ENCODE peak calls at places on chromosomes 6 and 20, in ten cellular contexts. K is mesenteric fat pad; F is Calu3; W is GM04504; M is aorta; E is GM23248; B is AG08396; J is CD4-positive, alpha-beta T cell; L is activated CD4-positive, alpha-beta memory T cell treated with anti-CD3 and anti-CD28 coated beads for 36 hours; T is CD8-positive, alpha-beta T cell. Q is an unnamed sample.

GRCh38 chr20:41086402-41087324 is 50.7 kb upstream of the PLCG1 start:
- DNase-seq in L (no peak), K (no peak), T (no peak), B (no peak), W (no peak), M (no peak), F (no peak), E (no peak), J (no peak), Q (no peak)

GRCh38 chr6:143755301-143755744 is 77.6 kb downstream of the PHACTR2 start:
- DNase-seq in F (no peak), J (no peak), M (no peak), T (no peak), B (no peak), L (no peak), K (no peak), E (no peak), W (no peak), Q (no peak)

GRCh38 chr6:62714112-62714511 is 428.1 kb upstream of the KHDRBS2 start:
- DNase-seq in K (no peak), L (no peak), F (no peak), J (no peak), B (no peak), W (no peak), E (no peak), M (no peak), T (no peak), Q (no peak)

GRCh38 chr20:62837790-62838458 is 21.1 kb downstream of the COL9A3 start:
- DNase-seq in F (no peak), K (no peak), E (peak; percentile 67), W (no peak), J (no peak), L (no peak), T (no peak), B (no peak), M (peak; percentile 67), Q (peak; percentile 63)

GRCh38 chr20:10922941-10923340 is 249.1 kb upstream of the JAG1 start:
- DNase-seq in F (peak; percentile 36), T (no peak), L (no peak), W (peak; percentile 63), J (no peak), K (no peak), B (peak; percentile 41), E (peak; percentile 80), M (no peak), Q (peak; percentile 47)

GRCh38 chr6:38495922-38496635 is 143.7 kb downstream of the BTBD9 start:
- DNase-seq in T (no peak), M (no peak), B (no peak), F (no peak), L (peak; percentile 48), K (no peak), W (no peak), J (no peak), E (peak; percentile 30), Q (peak; percentile 25)

GRCh38 chr6:56416247-56416646 is 168.9 kb upstream of the COL21A1 start:
- DNase-seq in T (no peak), K (no peak), F (no peak), L (no peak), W (peak; percentile 11), B (no peak), E (peak; percentile 67), M (no peak), J (no peak), Q (no peak)

GRCh38 chr20:10467985-10468845 is 33.1 kb downstream of the SLX4IP start:
- DNase-seq in M (no peak), W (no peak), K (no peak), T (no peak), F (no peak), E (peak; percentile 44), J (no peak), B (no peak), L (no peak), Q (peak; percentile 23)

GRCh38 chr6:43171284-43172126 is 436 bp downstream of the SRF start:
- DNase-seq in J (peak; percentile 13), E (peak; percentile 62), F (no peak), B (no peak), M (peak; percentile 82), W (no peak), L (peak; percentile 40), T (no peak), K (no peak), Q (no peak)

GRCh38 chr6:45479834-45480696 is 102.3 kb upstream of the SUPT3H start:
- DNase-seq in M (no peak), B (peak; percentile 19), L (no peak), T (no peak), E (peak; percentile 57), F (no peak), K (no peak), J (no peak), W (no peak), Q (peak; percentile 22)

GRCh38 chr6:118843685-118844390 is 50.1 kb upstream of the ASF1A start:
- DNase-seq in F (no peak), L (no peak), M (no peak), K (no peak), T (no peak), B (no peak), E (peak; percentile 32), J (no peak), W (no peak), Q (no peak)

GRCh38 chr6:153090241-153090930 is 40.7 kb downstream of the RGS17 start:
- DNase-seq in J (no peak), W (peak; percentile 51), M (no peak), L (no peak), F (no peak), T (no peak), E (peak; percentile 89), K (no peak), B (no peak), Q (peak; percentile 38)

GRCh38 chr20:34058831-34059230 is 53.2 kb downstream of the EIF2S2 start:
- DNase-seq in J (no peak), B (no peak), M (no peak), E (peak; percentile 30), L (no peak), F (no peak), K (no peak), W (no peak), T (peak; percentile 43), Q (no peak)

GRCh38 chr6:67231092-67231491 is 1404.0 kb upstream of the ADGRB3 start:
- DNase-seq in L (no peak), K (no peak), E (no peak), J (no peak), M (no peak), W (no peak), F (no peak), B (no peak), T (no peak), Q (no peak)

GRCh38 chr6:1917628-1918371 is 308.1 kb downstream of the FOXC1 start:
- DNase-seq in E (peak; percentile 90), M (peak; percentile 89), F (peak; percentile 85), B (peak; percentile 46), K (no peak), W (peak; percentile 53), L (peak; percentile 68), T (no peak), J (no peak), Q (peak; percentile 51)

GRCh38 chr6:170205126-170205525 is 85.8 kb downstream of the DLL1 start:
- DNase-seq in K (peak; percentile 33), M (no peak), F (no peak), J (no peak), B (no peak), T (no peak), W (no peak), L (no peak), E (no peak), Q (no peak)

GRCh38 chr6:20873425-20874190 is 339.4 kb downstream of the CDKAL1 start:
- DNase-seq in F (peak; percentile 58), L (no peak), M (no peak), W (no peak), J (no peak), B (no peak), E (peak; percentile 5), K (no peak), T (no peak), Q (no peak)

GRCh38 chr20:1367479-1367878 is 25.4 kb downstream of the FKBP1A start:
- DNase-seq in J (no peak), M (no peak), T (no peak), E (no peak), K (no peak), L (no peak), W (no peak), B (no peak), F (no peak), Q (no peak)

GRCh38 chr6:111806561-111807497 is 66.4 kb downstream of the FYN start:
- DNase-seq in B (no peak), K (no peak), M (no peak), F (no peak), W (no peak), L (no peak), T (no peak), J (no peak), E (no peak), Q (no peak)

GRCh38 chr6:116482780-116483179 is 21.6 kb downstream of the CALHM6 start:
- DNase-seq in W (no peak), L (no peak), B (no peak), E (no peak), F (no peak), K (no peak), M (no peak), T (no peak), J (no peak), Q (no peak)

GRCh38 chr6:33620584-33621395 is at the start of gene ITPR3:
- DNase-seq in W (no peak), B (peak; percentile 83), L (peak; percentile 85), K (no peak), J (peak; percentile 61), M (no peak), T (peak; percentile 72), E (peak; percentile 72), F (peak; percentile 83), Q (peak; percentile 72)

GRCh38 chr6:35354361-35355135 is 12.2 kb downstream of the PPARD start:
- DNase-seq in T (no peak), E (peak; percentile 58), K (peak; percentile 74), L (no peak), W (no peak), F (no peak), B (no peak), J (no peak), M (peak; percentile 45), Q (no peak)

GRCh38 chr20:25277941-25278521 is 30.1 kb downstream of the PYGB start:
- DNase-seq in M (peak; percentile 70), B (no peak), J (no peak), E (no peak), K (peak; percentile 88), L (no peak), T (no peak), W (no peak), F (no peak), Q (no peak)

GRCh38 chr6:151493495-151494234 is at the start of gene CCDC170:
- DNase-seq in T (no peak), M (peak; percentile 89), F (peak; percentile 36), E (peak; percentile 63), W (no peak), J (no peak), K (no peak), L (peak; percentile 32), B (peak; percentile 76), Q (peak; percentile 77)

GRCh38 chr20:20076297-20077065 is 24.1 kb downstream of the CFAP61 start:
- DNase-seq in F (no peak), T (no peak), M (no peak), L (no peak), B (peak; percentile 54), E (peak; percentile 74), K (no peak), J (no peak), W (peak; percentile 69), Q (peak; percentile 64)

GRCh38 chr6:30837432-30837831 is 46.9 kb upstream of the DDR1 start:
- DNase-seq in M (no peak), W (no peak), L (no peak), F (no peak), E (no peak), J (no peak), K (no peak), T (no peak), B (no peak), Q (no peak)

GRCh38 chr20:19806806-19807691 is 49.0 kb downstream of the RIN2 start:
- DNase-seq in L (no peak), T (no peak), K (no peak), W (no peak), J (no peak), B (no peak), E (no peak), M (no peak), F (no peak), Q (no peak)

GRCh38 chr6:125843593-125843992 is 52.8 kb downstream of the NCOA7 start:
- DNase-seq in F (no peak), E (no peak), J (no peak), W (no peak), T (no peak), M (no peak), L (no peak), B (no peak), K (no peak), Q (no peak)